ENCODE peak calls at places on chromosomes 6 and 20, in five cellular contexts. One of them, this sample, is unnamed.

GRCh38 chr20:36107881-36108280 is 46.7 kb upstream of the EPB41L1 start:
- DNase-seq in progenitor cell of endocrine pancreas: no peak
- DNase-seq in AG04449: no peak
- DNase-seq in CD8-positive, alpha-beta T cell: no peak
- DNase-seq in activated CD4-positive, alpha-beta T cell treated with anti-CD3 and anti-CD28 coated beads, Interleukin-2, amount 50 U/mL, for 1 hour: no peak
- DNase-seq in this sample: no peak

GRCh38 chr20:25249198-25249931 is 1.5 kb downstream of the PYGB start:
- DNase-seq in progenitor cell of endocrine pancreas: no peak
- DNase-seq in activated CD4-positive, alpha-beta T cell treated with anti-CD3 and anti-CD28 coated beads, Interleukin-2, amount 50 U/mL, for 1 hour: no peak
- DNase-seq in AG04449: no peak
- DNase-seq in CD8-positive, alpha-beta T cell: no peak
- DNase-seq in this sample: peak

GRCh38 chr6:42012501-42013133 is 37.7 kb upstream of the TAF8 start:
- DNase-seq in CD8-positive, alpha-beta T cell: no peak
- DNase-seq in AG04449: peak
- DNase-seq in progenitor cell of endocrine pancreas: no peak
- DNase-seq in activated CD4-positive, alpha-beta T cell treated with anti-CD3 and anti-CD28 coated beads, Interleukin-2, amount 50 U/mL, for 1 hour: no peak
- DNase-seq in this sample: no peak

GRCh38 chr20:52454660-52455059 is 263.1 kb upstream of the ZFP64 start:
- DNase-seq in CD8-positive, alpha-beta T cell: no peak
- DNase-seq in AG04449: peak
- DNase-seq in progenitor cell of endocrine pancreas: no peak
- DNase-seq in activated CD4-positive, alpha-beta T cell treated with anti-CD3 and anti-CD28 coated beads, Interleukin-2, amount 50 U/mL, for 1 hour: no peak
- DNase-seq in this sample: no peak

GRCh38 chr20:50879649-50880550 is 51.3 kb downstream of the ADNP start:
- DNase-seq in activated CD4-positive, alpha-beta T cell treated with anti-CD3 and anti-CD28 coated beads, Interleukin-2, amount 50 U/mL, for 1 hour: no peak
- DNase-seq in progenitor cell of endocrine pancreas: no peak
- DNase-seq in CD8-positive, alpha-beta T cell: no peak
- DNase-seq in AG04449: no peak
- DNase-seq in this sample: no peak

GRCh38 chr20:37453836-37454235 is 67.2 kb upstream of the NNAT start:
- DNase-seq in CD8-positive, alpha-beta T cell: no peak
- DNase-seq in AG04449: no peak
- DNase-seq in activated CD4-positive, alpha-beta T cell treated with anti-CD3 and anti-CD28 coated beads, Interleukin-2, amount 50 U/mL, for 1 hour: no peak
- DNase-seq in progenitor cell of endocrine pancreas: no peak
- DNase-seq in this sample: no peak

GRCh38 chr20:39010496-39010895 is 48.4 kb downstream of the DHX35 start:
- DNase-seq in progenitor cell of endocrine pancreas: no peak
- DNase-seq in AG04449: no peak
- DNase-seq in activated CD4-positive, alpha-beta T cell treated with anti-CD3 and anti-CD28 coated beads, Interleukin-2, amount 50 U/mL, for 1 hour: no peak
- DNase-seq in CD8-positive, alpha-beta T cell: no peak
- DNase-seq in this sample: no peak

GRCh38 chr6:126134491-126134890 is 148.2 kb downstream of the TRMT11 start:
- DNase-seq in CD8-positive, alpha-beta T cell: no peak
- DNase-seq in progenitor cell of endocrine pancreas: no peak
- DNase-seq in activated CD4-positive, alpha-beta T cell treated with anti-CD3 and anti-CD28 coated beads, Interleukin-2, amount 50 U/mL, for 1 hour: no peak
- DNase-seq in AG04449: no peak
- DNase-seq in this sample: no peak

GRCh38 chr20:37096415-37097039 is 730 bp upstream of the RBL1 start:
- DNase-seq in progenitor cell of endocrine pancreas: no peak
- DNase-seq in CD8-positive, alpha-beta T cell: no peak
- DNase-seq in AG04449: no peak
- DNase-seq in activated CD4-positive, alpha-beta T cell treated with anti-CD3 and anti-CD28 coated beads, Interleukin-2, amount 50 U/mL, for 1 hour: no peak
- DNase-seq in this sample: peak

GRCh38 chr20:63626424-63627128 is at the start of gene GMEB2:
- DNase-seq in progenitor cell of endocrine pancreas: no peak
- DNase-seq in AG04449: no peak
- DNase-seq in CD8-positive, alpha-beta T cell: no peak
- DNase-seq in activated CD4-positive, alpha-beta T cell treated with anti-CD3 and anti-CD28 coated beads, Interleukin-2, amount 50 U/mL, for 1 hour: peak
- DNase-seq in this sample: peak

GRCh38 chr20:41643504-41643938 is 25.3 kb upstream of the CHD6 start:
- DNase-seq in CD8-positive, alpha-beta T cell: no peak
- DNase-seq in progenitor cell of endocrine pancreas: no peak
- DNase-seq in AG04449: no peak
- DNase-seq in activated CD4-positive, alpha-beta T cell treated with anti-CD3 and anti-CD28 coated beads, Interleukin-2, amount 50 U/mL, for 1 hour: no peak
- DNase-seq in this sample: peak